ENCODE peak calls at places on chromosomes 5 and 9, in nine cellular contexts. H is RPMI7951; S is tibial artery; F is naive thymus-derived CD8-positive, alpha-beta T cell; M is A172; Z is progenitor cell of endocrine pancreas; L is stimulated activated CD4-positive, alpha-beta T cell treated with anti-CD3 and anti-CD28 coated beads, Interleukin-1b, Interleukin-23, amount 100 ng/mL, for 4 hours; O is posterior vena cava; X is AG08395. E is an unnamed sample.

GRCh38 chr5:161483721-161484120 is 62.8 kb downstream of the GABRB2 start:
- DNase-seq in Z (no peak), S (no peak), F (no peak), O (no peak), L (no peak), M (no peak), X (no peak), H (no peak), E (no peak)

GRCh38 chr5:95892784-95893354 is 68.8 kb downstream of the ELL2 start:
- DNase-seq in H (peak), O (no peak), L (no peak), M (peak), Z (no peak), S (no peak), F (no peak), X (peak), E (no peak)

GRCh38 chr5:633521-633955 is 21.4 kb downstream of the CEP72 start:
- DNase-seq in H (no peak), X (no peak), Z (no peak), S (no peak), M (peak), F (no peak), O (peak), L (no peak), E (no peak)

GRCh38 chr5:80238778-80239679 is 16.8 kb downstream of the SERINC5 start:
- DNase-seq in H (peak), F (no peak), S (peak), L (no peak), O (peak), X (peak), M (peak), Z (no peak), E (no peak)

GRCh38 chr5:16082053-16082452 is 97.5 kb downstream of the MARCHF11 start:
- DNase-seq in H (no peak), X (no peak), L (no peak), M (no peak), F (no peak), S (no peak), Z (no peak), O (no peak), E (no peak)

GRCh38 chr5:122310886-122311285 is 1.2 kb upstream of the SNCAIP start:
- DNase-seq in X (peak), H (no peak), F (no peak), Z (no peak), M (no peak), S (peak), O (peak), L (no peak), E (no peak)

GRCh38 chr9:89527084-89527483 is 29.2 kb upstream of the SEMA4D start:
- DNase-seq in O (no peak), L (no peak), X (no peak), H (no peak), Z (no peak), S (peak), M (no peak), F (no peak), E (no peak)

GRCh38 chr5:55597014-55597981 is 62.5 kb upstream of the PLPP1 start:
- DNase-seq in S (peak), F (no peak), H (peak), X (peak), L (no peak), M (peak), Z (no peak), O (peak), E (no peak)

GRCh38 chr5:52987711-52988329 is 1.3 kb upstream of the ITGA2 start:
- DNase-seq in S (no peak), F (no peak), L (no peak), H (peak), M (peak), Z (no peak), O (no peak), X (no peak), E (no peak)

GRCh38 chr5:137296213-137296702 is 202.9 kb downstream of the SPOCK1 start:
- DNase-seq in X (no peak), S (no peak), Z (no peak), H (no peak), F (no peak), L (no peak), M (no peak), O (no peak), E (no peak)

GRCh38 chr5:168656633-168657032 is 77.5 kb upstream of the PANK3 start:
- DNase-seq in O (no peak), Z (no peak), H (peak), F (no peak), M (no peak), X (peak), L (no peak), S (no peak), E (no peak)

GRCh38 chr5:149639718-149640117 is 58.4 kb downstream of the ARHGEF37 start:
- DNase-seq in M (no peak), H (no peak), X (no peak), O (no peak), S (no peak), F (no peak), L (no peak), Z (no peak), E (no peak)

GRCh38 chr9:113620377-113621161 is 157.0 kb downstream of the RGS3 start:
- DNase-seq in H (peak), L (no peak), M (peak), F (no peak), O (peak), X (peak), S (peak), Z (peak), E (no peak)

GRCh38 chr9:136946893-136947891 is 2.1 kb downstream of the C8G start:
- DNase-seq in X (no peak), H (no peak), F (no peak), S (no peak), L (no peak), O (no peak), Z (no peak), M (no peak), E (no peak)

GRCh38 chr5:122219767-122220166 is 90.4 kb downstream of the ZNF474 start:
- DNase-seq in L (no peak), S (no peak), M (no peak), X (no peak), H (no peak), F (no peak), O (no peak), Z (no peak), E (no peak)

GRCh38 chr9:82488702-82489578 is 500.4 kb downstream of the SPATA31D1 start:
- DNase-seq in Z (no peak), H (peak), S (peak), M (peak), F (no peak), L (no peak), X (peak), O (no peak), E (no peak)

GRCh38 chr5:9653811-9654210 is 23.7 kb upstream of the TAS2R1 start:
- DNase-seq in H (peak), S (no peak), O (peak), F (no peak), L (no peak), M (peak), X (peak), Z (no peak), E (no peak)

GRCh38 chr5:117731445-117731844 is 1156.8 kb upstream of the SEMA6A start:
- DNase-seq in O (no peak), L (no peak), F (no peak), M (no peak), Z (no peak), H (no peak), X (no peak), S (no peak), E (no peak)

GRCh38 chr9:82057805-82058204 is 69.2 kb downstream of the SPATA31D1 start:
- DNase-seq in L (no peak), H (peak), O (no peak), F (no peak), Z (no peak), X (no peak), M (no peak), S (no peak), E (no peak)

GRCh38 chr9:129282308-129283211 is 104.5 kb upstream of the IER5L start:
- DNase-seq in L (no peak), O (peak), X (no peak), S (peak), F (no peak), H (no peak), Z (no peak), M (no peak), E (peak)

E was measured in type B pancreatic cell.